ENCODE peak calls at places on chromosomes 2 and 18, in four cellular contexts. One of them, this sample, is unnamed.

GRCh38 chr2:136407113-136407951 is 289.4 kb upstream of the CXCR4 start:
- DNase-seq in heart left ventricle: no peak
- DNase-seq in upper lobe of right lung: no peak
- DNase-seq in heart right ventricle: no peak
- DNase-seq in this sample: no peak

GRCh38 chr2:201918981-201919380 is 112.6 kb downstream of the CDK15 start:
- DNase-seq in heart left ventricle: no peak
- DNase-seq in upper lobe of right lung: no peak
- DNase-seq in heart right ventricle: no peak
- DNase-seq in this sample: no peak

GRCh38 chr2:233974530-233975071 is 57.4 kb downstream of the TRPM8 start:
- DNase-seq in heart left ventricle: peak; percentile 77
- DNase-seq in upper lobe of right lung: no peak
- DNase-seq in heart right ventricle: peak; percentile 18
- DNase-seq in this sample: no peak

GRCh38 chr18:48172226-48173006 is 236.8 kb downstream of the ZBTB7C start:
- DNase-seq in heart left ventricle: no peak
- DNase-seq in upper lobe of right lung: no peak
- DNase-seq in heart right ventricle: no peak
- DNase-seq in this sample: no peak

GRCh38 chr2:68253211-68254068 is 1.1 kb upstream of the PPP3R1 start:
- DNase-seq in heart left ventricle: no peak
- DNase-seq in upper lobe of right lung: no peak
- DNase-seq in heart right ventricle: no peak
- DNase-seq in this sample: no peak

GRCh38 chr2:58065248-58065647 is 18.6 kb downstream of the VRK2 start:
- DNase-seq in heart left ventricle: no peak
- DNase-seq in upper lobe of right lung: no peak
- DNase-seq in heart right ventricle: no peak
- DNase-seq in this sample: no peak

GRCh38 chr2:88764850-88765153 is 73.3 kb downstream of the RPIA start:
- DNase-seq in heart left ventricle: no peak
- DNase-seq in upper lobe of right lung: no peak
- DNase-seq in heart right ventricle: no peak
- DNase-seq in this sample: no peak

GRCh38 chr2:78553866-78554647 is 471.4 kb upstream of the REG3G start:
- DNase-seq in heart left ventricle: no peak
- DNase-seq in upper lobe of right lung: no peak
- DNase-seq in heart right ventricle: no peak
- DNase-seq in this sample: no peak

GRCh38 chr2:159091381-159091780 is 122.9 kb downstream of the TANC1 start:
- DNase-seq in heart left ventricle: no peak
- DNase-seq in upper lobe of right lung: no peak
- DNase-seq in heart right ventricle: no peak
- DNase-seq in this sample: no peak

GRCh38 chr2:218970916-218971315 is 11.4 kb downstream of the CDK5R2 start:
- DNase-seq in heart left ventricle: no peak
- DNase-seq in upper lobe of right lung: no peak
- DNase-seq in heart right ventricle: no peak
- DNase-seq in this sample: no peak

GRCh38 chr2:172667926-172668325 is 67.7 kb upstream of the RAPGEF4 start:
- DNase-seq in heart left ventricle: no peak
- DNase-seq in upper lobe of right lung: no peak
- DNase-seq in heart right ventricle: no peak
- DNase-seq in this sample: no peak

GRCh38 chr2:157218911-157219310 is 38.6 kb upstream of the GALNT5 start:
- DNase-seq in heart left ventricle: no peak
- DNase-seq in upper lobe of right lung: no peak
- DNase-seq in heart right ventricle: no peak
- DNase-seq in this sample: no peak

GRCh38 chr2:215680605-215681598 is 245.0 kb upstream of the FN1 start:
- DNase-seq in heart left ventricle: no peak
- DNase-seq in upper lobe of right lung: no peak
- DNase-seq in heart right ventricle: no peak
- DNase-seq in this sample: no peak

GRCh38 chr2:86014493-86014892 is 91.2 kb downstream of the POLR1A start:
- DNase-seq in heart left ventricle: no peak
- DNase-seq in upper lobe of right lung: no peak
- DNase-seq in heart right ventricle: no peak
- DNase-seq in this sample: no peak

GRCh38 chr2:86017901-86018896 is 87.5 kb downstream of the POLR1A start:
- DNase-seq in heart left ventricle: peak; percentile 72
- DNase-seq in upper lobe of right lung: peak; percentile 81
- DNase-seq in heart right ventricle: peak; percentile 52
- DNase-seq in this sample: peak; percentile 62

GRCh38 chr2:86015006-86015405 is 90.7 kb downstream of the POLR1A start:
- DNase-seq in heart left ventricle: peak; percentile 14
- DNase-seq in upper lobe of right lung: no peak
- DNase-seq in heart right ventricle: no peak
- DNase-seq in this sample: no peak

GRCh38 chr2:86015699-86016098 is 90.0 kb downstream of the POLR1A start:
- DNase-seq in heart left ventricle: no peak
- DNase-seq in upper lobe of right lung: no peak
- DNase-seq in heart right ventricle: no peak
- DNase-seq in this sample: no peak

DNA sequence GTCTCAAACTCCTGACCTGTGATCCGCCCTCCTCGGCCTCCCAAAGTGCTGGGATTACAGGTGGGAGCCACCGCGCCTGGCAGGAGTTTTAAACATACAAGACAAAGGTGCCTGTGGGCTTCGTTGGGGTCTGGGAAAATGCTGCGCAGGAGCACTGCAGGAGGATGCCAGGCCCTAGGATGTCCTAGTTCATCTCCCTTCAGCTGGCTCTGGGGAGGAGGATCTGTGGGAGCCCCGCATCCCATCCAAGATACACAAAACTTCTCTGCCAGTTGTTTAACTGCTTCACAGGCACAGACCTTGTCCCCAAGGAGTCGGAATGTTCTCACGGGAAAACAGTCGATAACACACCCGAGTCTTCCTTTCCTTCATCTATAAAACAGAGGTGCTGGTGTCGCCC is 89.1 kb downstream of the POLR1A start:
- DNase-seq in heart left ventricle: no peak
- DNase-seq in upper lobe of right lung: no peak
- DNase-seq in heart right ventricle: no peak
- DNase-seq in this sample: no peak
- H3K4me3 ChIP-seq in heart left ventricle: no peak overlapping the region
- H3K4me3 ChIP-seq in upper lobe of right lung: no peak overlapping the region
- H3K4me3 ChIP-seq in heart right ventricle: no peak overlapping the region
- H3K4me3 ChIP-seq in this sample: no peak overlapping the region

GRCh38 chr2:26346454-26347053 is at the start of gene ADGRF3:
- DNase-seq in heart left ventricle: peak; percentile 67
- DNase-seq in upper lobe of right lung: peak; percentile 82
- DNase-seq in heart right ventricle: peak; percentile 46
- DNase-seq in this sample: peak; percentile 72

GRCh38 chr2:26344581-26345283 is 1.2 kb upstream of the SELENOI start:
- DNase-seq in heart left ventricle: no peak
- DNase-seq in upper lobe of right lung: no peak
- DNase-seq in heart right ventricle: no peak
- DNase-seq in this sample: no peak

GRCh38 chr2:26345284-26345553 is 724 bp upstream of the SELENOI start:
- DNase-seq in heart left ventricle: no peak
- DNase-seq in upper lobe of right lung: no peak
- DNase-seq in heart right ventricle: no peak
- DNase-seq in this sample: no peak

GRCh38 chr2:26347286-26347865 is 787 bp upstream of the ADGRF3 start:
- DNase-seq in heart left ventricle: no peak
- DNase-seq in upper lobe of right lung: no peak
- DNase-seq in heart right ventricle: no peak
- DNase-seq in this sample: no peak

DNA sequence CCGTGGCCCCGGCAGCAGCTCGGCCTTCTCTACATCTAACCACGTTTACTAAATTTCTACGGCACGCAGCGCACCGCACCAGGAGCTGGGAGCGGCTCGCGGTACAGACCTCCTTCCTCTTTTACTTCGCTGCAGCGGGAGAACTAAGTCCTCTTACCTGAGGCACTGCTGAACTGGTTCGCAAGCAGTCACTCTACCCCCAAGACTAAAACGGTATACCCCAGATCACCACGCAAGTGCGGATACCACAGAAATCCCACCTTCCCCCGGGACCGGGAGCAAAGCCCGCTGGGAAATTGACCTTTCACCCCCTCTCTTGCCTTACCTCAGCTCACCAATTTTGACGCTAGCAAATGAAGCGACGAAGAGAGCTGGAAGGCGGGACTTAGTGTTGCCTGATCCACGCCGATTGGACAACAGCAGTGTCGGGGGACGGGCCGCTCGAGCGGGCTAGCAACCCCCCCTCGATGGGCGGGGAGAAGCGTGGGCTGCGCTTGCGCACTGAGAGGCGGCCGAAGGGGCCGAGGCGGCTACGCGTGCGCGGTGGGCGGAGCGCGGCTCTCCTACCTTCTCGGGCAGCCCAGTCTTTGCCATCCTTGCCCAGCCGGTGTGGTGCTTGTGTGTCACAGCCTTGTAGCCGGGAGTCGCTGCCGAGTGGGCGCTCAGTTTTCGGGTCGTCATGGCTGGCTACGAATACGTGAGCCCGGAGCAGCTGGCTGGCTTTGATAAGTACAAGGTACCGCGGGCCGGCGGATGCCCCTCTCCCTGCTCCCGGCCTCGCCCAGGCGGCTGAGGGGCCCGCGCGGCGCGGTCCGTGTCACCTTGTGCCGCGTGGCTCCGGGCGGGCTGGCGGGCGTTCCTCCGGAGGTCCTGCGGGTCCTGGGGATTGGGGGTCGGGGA is at the start of gene SELENOI:
- DNase-seq in heart left ventricle: peak; percentile 99
- DNase-seq in upper lobe of right lung: peak; percentile 99
- DNase-seq in heart right ventricle: peak; percentile 99
- DNase-seq in this sample: peak; percentile 98
- H3K36me3 ChIP-seq in heart left ventricle: no peaks in the 10 kb centered on the region
- H3K36me3 ChIP-seq in upper lobe of right lung: no peaks in the 10 kb centered on the region
- H3K36me3 ChIP-seq in heart right ventricle: no peaks in the 10 kb centered on the region
- H3K36me3 ChIP-seq in this sample: no peaks in the 10 kb centered on the region

DNA sequence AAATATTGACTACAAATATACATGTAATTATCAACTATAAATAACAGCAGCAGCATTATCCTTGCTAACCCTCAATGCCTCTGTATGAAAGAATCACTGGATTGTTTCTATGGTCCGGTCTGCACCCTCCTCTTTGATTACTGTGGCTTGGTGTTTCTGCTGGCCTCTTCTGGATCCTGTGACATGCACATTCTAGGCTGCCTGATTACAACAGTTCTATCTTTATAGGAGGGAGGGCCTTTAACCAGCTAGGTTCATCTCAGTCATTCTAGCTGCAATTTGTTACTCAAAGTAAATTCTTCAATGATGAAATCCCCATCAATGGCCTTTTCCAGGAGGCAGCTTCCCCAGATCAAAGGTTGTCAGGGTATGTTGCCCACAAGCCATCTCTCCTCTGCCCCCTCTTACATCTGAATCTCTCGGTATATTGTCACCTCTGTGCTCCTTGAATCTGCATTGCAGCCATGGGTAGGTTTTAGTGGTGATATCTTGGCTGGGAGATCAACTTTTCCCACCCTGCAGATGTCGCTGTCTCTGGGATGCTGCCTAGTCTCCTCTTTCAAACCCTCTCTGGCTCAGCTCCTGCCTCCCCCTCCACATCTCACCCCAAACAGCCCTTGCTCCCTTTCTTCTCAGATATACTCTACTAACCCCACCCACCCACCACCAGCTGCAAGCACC is 106.3 kb upstream of the BZW1 start:
- DNase-seq in heart left ventricle: peak; percentile 47
- DNase-seq in upper lobe of right lung: no peak
- DNase-seq in heart right ventricle: no peak
- DNase-seq in this sample: no peak
- TF ChIP-seq CTCF in heart left ventricle: no peak
- TF ChIP-seq CTCF in upper lobe of right lung: no peak
- TF ChIP-seq CTCF in heart right ventricle: no peak
- TF ChIP-seq CTCF in this sample: no peak

DNA sequence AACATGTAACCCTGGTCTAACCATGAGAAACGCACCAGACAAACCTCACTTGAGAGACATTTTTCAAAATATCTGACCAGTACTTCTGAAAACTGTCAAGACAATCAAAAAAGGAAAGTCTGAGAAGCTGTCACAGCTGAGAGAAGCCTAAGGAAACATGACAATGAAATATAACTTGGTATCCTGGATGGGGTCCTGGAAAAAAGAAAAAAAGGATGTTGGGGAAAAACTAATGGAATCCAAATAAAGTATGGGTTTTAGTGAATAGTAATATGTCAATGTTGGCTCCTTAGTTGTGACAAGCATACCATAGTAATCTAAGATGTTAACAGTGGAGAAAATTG is 9.3 kb upstream of the TXNDC2 start:
- DNase-seq in heart left ventricle: no peak
- DNase-seq in upper lobe of right lung: no peak
- DNase-seq in heart right ventricle: no peak
- DNase-seq in this sample: no peak
- H3K4me3 ChIP-seq in heart left ventricle: no peak overlapping the region
- H3K4me3 ChIP-seq in upper lobe of right lung: peak overlapping the region; percentile 2
- H3K4me3 ChIP-seq in heart right ventricle: peak overlapping the region; percentile 36
- H3K4me3 ChIP-seq in this sample: peak overlapping the region; percentile 12

DNA sequence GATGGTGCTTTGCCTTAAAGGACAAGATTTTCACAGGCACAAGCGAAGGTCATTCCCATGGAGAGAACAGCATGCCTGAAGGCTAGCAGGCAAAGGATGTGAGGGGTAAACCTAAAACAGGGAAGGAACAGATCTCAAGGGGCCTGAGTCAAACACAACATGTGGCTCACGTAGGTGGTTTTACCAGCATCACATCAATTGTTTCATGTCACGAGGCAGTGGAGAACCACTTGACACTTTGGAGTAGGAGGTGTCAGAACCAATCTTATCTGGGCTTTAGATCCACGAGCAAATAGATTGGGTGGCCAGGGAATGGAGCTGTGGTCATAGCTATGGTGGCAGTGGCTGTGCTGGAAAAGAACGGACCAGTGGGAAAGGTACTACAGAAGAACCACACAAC is 8.5 kb downstream of the COX5B start:
- DNase-seq in heart left ventricle: no peak
- DNase-seq in upper lobe of right lung: no peak
- DNase-seq in heart right ventricle: no peak
- DNase-seq in this sample: no peak
- H3K36me3 ChIP-seq in heart left ventricle: no peaks in the 10 kb centered on the region
- H3K36me3 ChIP-seq in upper lobe of right lung: peaks cover 39% of the 10 kb centered on the region
- H3K36me3 ChIP-seq in heart right ventricle: peaks cover 67% of the 10 kb centered on the region
- H3K36me3 ChIP-seq in this sample: peaks cover 56% of the 10 kb centered on the region